ENCODE peak calls at places on chromosomes 13 and 19, in four cellular contexts. One of them, this sample, is unnamed.

GRCh38 chr13:96730676-96731075 is 263.6 kb downstream of the OXGR1 start:
- DNase-seq in neuronal stem cell: no peak
- DNase-seq in H9: no peak
- DNase-seq in mesenchymal stem cell: peak
- DNase-seq in this sample: no peak

GRCh38 chr19:12833747-12834417 is 497 bp downstream of the RTBDN start:
- DNase-seq in neuronal stem cell: no peak
- DNase-seq in H9: peak
- DNase-seq in mesenchymal stem cell: no peak
- DNase-seq in this sample: peak

GRCh38 chr19:873084-874019 is 13.9 kb downstream of the CFD start:
- DNase-seq in neuronal stem cell: no peak
- DNase-seq in H9: peak
- DNase-seq in mesenchymal stem cell: peak
- DNase-seq in this sample: no peak

GRCh38 chr13:66665991-66666390 is 564.1 kb downstream of the PCDH9 start:
- DNase-seq in neuronal stem cell: peak
- DNase-seq in H9: peak
- DNase-seq in mesenchymal stem cell: peak
- DNase-seq in this sample: no peak

GRCh38 chr19:43623889-43624670 is 4.7 kb upstream of the ZNF428 start:
- DNase-seq in neuronal stem cell: no peak
- DNase-seq in H9: peak
- DNase-seq in mesenchymal stem cell: no peak
- DNase-seq in this sample: peak

GRCh38 chr19:6048348-6048747 is 62.0 kb downstream of the RFX2 start:
- DNase-seq in neuronal stem cell: no peak
- DNase-seq in H9: no peak
- DNase-seq in mesenchymal stem cell: no peak
- DNase-seq in this sample: no peak

GRCh38 chr13:47004022-47004421 is 107.2 kb upstream of the HTR2A start:
- DNase-seq in neuronal stem cell: no peak
- DNase-seq in H9: no peak
- DNase-seq in mesenchymal stem cell: peak
- DNase-seq in this sample: no peak

GRCh38 chr13:61414136-61414535 is 1.5 kb downstream of the PCDH20 start:
- DNase-seq in neuronal stem cell: no peak
- DNase-seq in H9: no peak
- DNase-seq in mesenchymal stem cell: no peak
- DNase-seq in this sample: no peak

GRCh38 chr19:16400911-16401675 is 70.7 kb downstream of the EPS15L1 start:
- DNase-seq in neuronal stem cell: no peak
- DNase-seq in H9: no peak
- DNase-seq in mesenchymal stem cell: no peak
- DNase-seq in this sample: no peak

GRCh38 chr19:18364826-18365528 is 21.0 kb upstream of the GDF15 start:
- DNase-seq in neuronal stem cell: no peak
- DNase-seq in H9: no peak
- DNase-seq in mesenchymal stem cell: peak
- DNase-seq in this sample: no peak

GRCh38 chr19:31518626-31519025 is 169.4 kb upstream of the TSHZ3 start:
- DNase-seq in neuronal stem cell: no peak
- DNase-seq in H9: no peak
- DNase-seq in mesenchymal stem cell: peak
- DNase-seq in this sample: no peak

GRCh38 chr19:9847087-9847671 is 12.1 kb downstream of the PIN1 start:
- DNase-seq in neuronal stem cell: no peak
- DNase-seq in H9: peak
- DNase-seq in mesenchymal stem cell: peak
- DNase-seq in this sample: peak

GRCh38 chr13:20192470-20193141 is at the start of gene GJB2:
- DNase-seq in neuronal stem cell: no peak
- DNase-seq in H9: no peak
- DNase-seq in mesenchymal stem cell: no peak
- DNase-seq in this sample: no peak

GRCh38 chr19:49506575-49507105 is 5.8 kb upstream of the FCGRT start:
- DNase-seq in neuronal stem cell: peak
- DNase-seq in H9: peak
- DNase-seq in mesenchymal stem cell: peak
- DNase-seq in this sample: no peak

GRCh38 chr19:45637890-45638667 is 1.1 kb downstream of the EML2 start:
- DNase-seq in neuronal stem cell: no peak
- DNase-seq in H9: peak
- DNase-seq in mesenchymal stem cell: peak
- DNase-seq in this sample: no peak

GRCh38 chr13:74710006-74710405 is 575.8 kb upstream of the KLF12 start:
- DNase-seq in neuronal stem cell: no peak
- DNase-seq in H9: no peak
- DNase-seq in mesenchymal stem cell: no peak
- DNase-seq in this sample: no peak

GRCh38 chr19:16887353-16888265 is 1.2 kb upstream of the F2RL3 start:
- DNase-seq in neuronal stem cell: no peak
- DNase-seq in H9: no peak
- DNase-seq in mesenchymal stem cell: peak
- DNase-seq in this sample: no peak

GRCh38 chr13:25165664-25166063 is 6.4 kb downstream of the AMER2 start:
- DNase-seq in neuronal stem cell: no peak
- DNase-seq in H9: no peak
- DNase-seq in mesenchymal stem cell: no peak
- DNase-seq in this sample: no peak

GRCh38 chr13:113354831-113355610 is 8.9 kb downstream of the GRTP1 start:
- DNase-seq in neuronal stem cell: no peak
- DNase-seq in H9: peak
- DNase-seq in mesenchymal stem cell: no peak
- DNase-seq in this sample: no peak

GRCh38 chr19:47891622-47891922 is 5.5 kb upstream of the SULT2A1 start:
- DNase-seq in neuronal stem cell: no peak
- DNase-seq in H9: no peak
- DNase-seq in mesenchymal stem cell: no peak
- DNase-seq in this sample: no peak

GRCh38 chr13:34174671-34175145 is 356.8 kb downstream of the RFC3 start:
- DNase-seq in neuronal stem cell: no peak
- DNase-seq in H9: no peak
- DNase-seq in mesenchymal stem cell: peak
- DNase-seq in this sample: no peak

GRCh38 chr13:33870046-33870668 is 52.2 kb downstream of the RFC3 start:
- DNase-seq in neuronal stem cell: no peak
- DNase-seq in H9: no peak
- DNase-seq in mesenchymal stem cell: no peak
- DNase-seq in this sample: no peak

GRCh38 chr13:87820221-87820620 is 149.1 kb downstream of the SLITRK5 start:
- DNase-seq in neuronal stem cell: no peak
- DNase-seq in H9: no peak
- DNase-seq in mesenchymal stem cell: peak
- DNase-seq in this sample: no peak

GRCh38 chr19:43820098-43820860 is 6.8 kb upstream of the ZNF283 start:
- DNase-seq in neuronal stem cell: no peak
- DNase-seq in H9: peak
- DNase-seq in mesenchymal stem cell: no peak
- DNase-seq in this sample: peak

GRCh38 chr19:46755077-46755852 is 9.0 kb upstream of the STRN4 start:
- DNase-seq in neuronal stem cell: no peak
- DNase-seq in H9: no peak
- DNase-seq in mesenchymal stem cell: peak
- DNase-seq in this sample: no peak

GRCh38 chr13:106691861-106692260 is 123.9 kb upstream of the ARGLU1 start:
- DNase-seq in neuronal stem cell: no peak
- DNase-seq in H9: no peak
- DNase-seq in mesenchymal stem cell: no peak
- DNase-seq in this sample: no peak

GRCh38 chr13:30690282-30691188 is 44.8 kb upstream of the ALOX5AP start:
- DNase-seq in neuronal stem cell: no peak
- DNase-seq in H9: no peak
- DNase-seq in mesenchymal stem cell: peak
- DNase-seq in this sample: no peak
- H2BK12ac ChIP-seq in neuronal stem cell: no peak
- H2BK12ac ChIP-seq in H9: no peak
- H2BK12ac ChIP-seq in mesenchymal stem cell: peak
- H2BK12ac ChIP-seq in this sample: no peak

GRCh38 chr19:37966211-37967072 is 59.4 kb downstream of the SIPA1L3 start:
- DNase-seq in neuronal stem cell: no peak
- DNase-seq in H9: no peak
- DNase-seq in mesenchymal stem cell: no peak
- DNase-seq in this sample: no peak
- H2BK120ac ChIP-seq in neuronal stem cell: peak
- H2BK120ac ChIP-seq in H9: no peak
- H2BK120ac ChIP-seq in mesenchymal stem cell: no peak
- H2BK120ac ChIP-seq in this sample: no peak

DNA sequence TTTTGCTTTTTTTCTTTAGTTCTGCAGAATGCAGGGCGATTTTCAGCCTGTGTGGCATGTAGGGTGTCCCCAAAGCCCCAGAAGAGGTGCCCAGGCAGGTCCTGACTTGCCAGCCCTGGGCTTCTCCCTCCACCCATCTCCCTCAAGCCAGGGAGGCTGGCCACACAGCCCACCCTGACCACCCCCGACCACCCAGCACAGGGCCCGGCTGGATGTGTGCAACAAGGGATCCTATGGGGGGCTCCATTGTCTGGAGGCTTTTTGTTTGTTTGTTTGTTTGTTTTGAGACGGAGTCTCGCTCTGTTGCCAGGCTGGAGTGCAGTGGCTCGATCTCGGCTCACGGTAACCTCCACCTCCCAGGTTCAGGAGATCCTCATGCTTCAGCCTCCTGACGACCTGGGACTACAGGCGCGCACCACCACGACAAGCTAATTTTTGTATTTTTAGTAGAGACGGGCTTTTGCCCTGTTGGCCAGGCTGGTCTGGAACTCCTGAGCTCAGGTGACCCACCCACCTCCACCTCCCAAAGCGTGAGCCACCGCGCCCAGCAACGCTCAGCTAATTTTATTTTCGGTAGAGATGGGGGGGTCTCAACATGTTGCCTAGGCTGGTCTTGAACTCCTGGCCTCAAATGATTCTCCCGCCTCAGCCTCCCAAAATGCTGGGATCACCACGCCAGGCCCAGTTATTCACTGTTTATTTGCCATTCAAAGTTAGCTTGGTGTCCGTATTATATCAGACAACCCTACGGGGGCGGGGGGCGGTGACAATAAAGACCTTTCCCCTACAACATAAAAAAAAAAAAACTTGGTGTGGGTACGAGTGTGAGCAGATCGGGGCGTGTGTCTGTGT is 7.8 kb upstream of the MKNK2 start:
- DNase-seq in neuronal stem cell: no peak
- DNase-seq in H9: no peak
- DNase-seq in mesenchymal stem cell: no peak
- DNase-seq in this sample: no peak
- H2BK12ac ChIP-seq in neuronal stem cell: peak
- H2BK12ac ChIP-seq in H9: no peak
- H2BK12ac ChIP-seq in mesenchymal stem cell: peak
- H2BK12ac ChIP-seq in this sample: peak

GRCh38 chr19:14136509-14137281 is at the start of gene ASF1B:
- DNase-seq in neuronal stem cell: peak
- DNase-seq in H9: peak
- DNase-seq in mesenchymal stem cell: peak
- DNase-seq in this sample: peak

GRCh38 chr19:14135985-14136508 is 342 bp downstream of the ASF1B start:
- DNase-seq in neuronal stem cell: no peak
- DNase-seq in H9: no peak
- DNase-seq in mesenchymal stem cell: no peak
- DNase-seq in this sample: no peak

GRCh38 chr19:14141041-14141440 is 4.7 kb upstream of the ASF1B start:
- DNase-seq in neuronal stem cell: no peak
- DNase-seq in H9: no peak
- DNase-seq in mesenchymal stem cell: no peak
- DNase-seq in this sample: no peak

GRCh38 chr19:14139944-14140343 is 3.6 kb upstream of the ASF1B start:
- DNase-seq in neuronal stem cell: no peak
- DNase-seq in H9: no peak
- DNase-seq in mesenchymal stem cell: peak
- DNase-seq in this sample: no peak

DNA sequence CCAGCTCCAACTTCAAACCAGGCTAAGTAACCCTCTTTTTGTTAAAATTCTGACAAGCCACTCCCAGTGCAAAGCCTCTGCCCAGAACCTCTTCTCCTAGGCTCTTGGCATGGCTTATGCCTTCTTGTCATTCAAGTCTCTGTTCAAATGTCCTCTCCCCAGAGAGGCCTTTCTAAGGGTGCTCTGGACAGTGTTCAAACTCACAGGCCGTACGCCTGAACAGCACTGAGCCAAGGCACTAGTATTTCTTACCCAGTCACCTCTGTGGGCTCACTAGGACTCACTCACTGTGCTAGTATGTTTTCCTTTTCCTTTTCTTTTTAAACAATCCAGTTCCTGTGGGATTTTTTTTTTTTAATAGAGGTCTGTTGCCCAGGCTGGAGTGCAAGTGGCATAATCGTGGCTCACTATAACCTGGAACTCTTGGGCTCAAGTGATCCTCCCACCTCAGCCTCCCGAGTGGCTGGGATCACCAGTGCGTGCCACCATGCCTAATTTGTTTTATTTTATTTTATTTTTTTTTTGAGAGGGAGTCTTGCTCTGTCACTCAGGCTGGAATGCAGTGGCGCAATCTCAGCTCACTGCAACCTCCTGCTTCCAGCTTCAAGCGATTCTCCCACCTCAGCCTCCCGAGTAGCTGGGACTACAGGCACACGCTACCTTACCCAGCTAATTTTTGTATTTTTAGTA is 2.3 kb upstream of the ASF1B start:
- DNase-seq in neuronal stem cell: no peak
- DNase-seq in H9: no peak
- DNase-seq in mesenchymal stem cell: peak
- DNase-seq in this sample: no peak
- H2BK120ac ChIP-seq in neuronal stem cell: no peak
- H2BK120ac ChIP-seq in H9: no peak
- H2BK120ac ChIP-seq in mesenchymal stem cell: no peak
- H2BK120ac ChIP-seq in this sample: no peak